ENCODE peak calls at places on chromosomes 6 and 20, in six cellular contexts. D is transverse colon, B is NCI-H524, L is NCI-H2029, H is uterus, Q is mesenchymal stem cell. I is an unnamed sample.

GRCh38 chr6:131362696-131363095 is 210.3 kb upstream of the ARG1 start:
- DNase-seq in D (no peak), B (no peak), L (no peak), H (no peak), Q (no peak), I (no peak)

GRCh38 chr6:159104931-159105330 is 60.1 kb upstream of the TAGAP start:
- DNase-seq in D (peak), B (no peak), L (no peak), H (no peak), Q (no peak), I (no peak)

GRCh38 chr6:91751496-91751895 is 1164.6 kb upstream of the MAP3K7 start:
- DNase-seq in D (no peak), B (no peak), L (no peak), H (no peak), Q (no peak), I (no peak)

GRCh38 chr6:70225052-70225451 is 77.8 kb downstream of the COL9A1 start:
- DNase-seq in D (no peak), B (peak), L (no peak), H (no peak), Q (no peak), I (no peak)

GRCh38 chr6:163652328-163652727 is 237.8 kb downstream of the QKI start:
- DNase-seq in D (no peak), B (no peak), L (no peak), H (no peak), Q (no peak), I (no peak)

GRCh38 chr6:155628315-155628714 is 172.7 kb upstream of the NOX3 start:
- DNase-seq in D (no peak), B (no peak), L (no peak), H (no peak), Q (no peak), I (peak)

GRCh38 chr6:34553146-34553545 is 3.0 kb downstream of the SPDEF start:
- DNase-seq in D (no peak), B (no peak), L (no peak), H (no peak), Q (no peak), I (no peak)

GRCh38 chr6:149043476-149044130 is 273.9 kb upstream of the TAB2 start:
- DNase-seq in D (no peak), B (peak), L (peak), H (no peak), Q (no peak), I (no peak)

GRCh38 chr6:35550437-35550836 is 37.7 kb upstream of the TULP1 start:
- DNase-seq in D (no peak), B (no peak), L (no peak), H (no peak), Q (no peak), I (no peak)

GRCh38 chr20:21099653-21100589 is 6.2 kb downstream of the LINC00237 start:
- DNase-seq in D (peak), B (peak), L (peak), H (no peak), Q (peak), I (no peak)

GRCh38 chr20:9677224-9677623 is 161.7 kb downstream of the PAK5 start:
- DNase-seq in D (no peak), B (no peak), L (no peak), H (no peak), Q (no peak), I (no peak)

GRCh38 chr6:44128020-44128917 is 915 bp downstream of the TMEM63B start:
- DNase-seq in D (peak), B (no peak), L (no peak), H (peak), Q (peak), I (no peak)

GRCh38 chr6:15368186-15368585 is 122.3 kb downstream of the JARID2 start:
- DNase-seq in D (no peak), B (no peak), L (no peak), H (no peak), Q (no peak), I (no peak)

GRCh38 chr20:14384411-14384810 is 47.0 kb upstream of the FLRT3 start:
- DNase-seq in D (no peak), B (no peak), L (no peak), H (no peak), Q (peak), I (no peak)

GRCh38 chr20:54069501-54069971 is 858 bp downstream of the BCAS1 start:
- DNase-seq in D (peak), B (no peak), L (no peak), H (no peak), Q (no peak), I (no peak)